ENCODE peak calls at places on chromosomes 4 and X, in ten cellular contexts. E, O, M, U, T, N, Y, Z, S and H are unnamed samples.

GRCh38 chrX:68433155-68433980 is at the start of gene OPHN1:
- DNase-seq in Z (peak; percentile 86), U (peak; percentile 80), E (peak; percentile 84), M (peak; percentile 69), O (no peak), S (peak; percentile 87), Y (peak; percentile 75), T (peak; percentile 62), N (peak; percentile 71), H (peak; percentile 70)

GRCh38 chrX:1444896-1445480 is 7.7 kb downstream of the ASMTL start:
- DNase-seq in N (no peak), U (no peak), E (no peak), T (no peak), M (no peak), O (no peak), S (no peak), Y (no peak), Z (peak; percentile 2), H (no peak)

GRCh38 chr4:74805601-74806000 is 11.3 kb upstream of the BTC start:
- DNase-seq in N (peak; percentile 87), E (peak; percentile 71), U (peak; percentile 64), T (no peak), O (no peak), M (peak; percentile 77), Z (no peak), S (peak; percentile 73), Y (peak; percentile 83), H (no peak)

GRCh38 chr4:173138636-173139035 is 30.0 kb upstream of the GALNT7 start:
- DNase-seq in N (no peak), T (no peak), Z (no peak), S (no peak), U (no peak), Y (no peak), E (no peak), M (no peak), O (no peak), H (no peak)

GRCh38 chrX:13093489-13094140 is 49.2 kb upstream of the FAM9C start:
- DNase-seq in T (no peak), O (no peak), E (no peak), U (no peak), N (no peak), S (no peak), Z (no peak), M (no peak), Y (no peak), H (no peak)

GRCh38 chr4:132991111-132991510 is 158.0 kb upstream of the PCDH10 start:
- DNase-seq in U (no peak), Y (no peak), S (no peak), O (no peak), Z (no peak), E (no peak), T (no peak), M (no peak), N (no peak), H (no peak)

GRCh38 chr4:89000844-89001360 is 56.1 kb downstream of the FAM13A start:
- DNase-seq in S (peak; percentile 70), E (peak; percentile 81), Y (peak; percentile 77), T (peak; percentile 28), O (peak; percentile 97), Z (no peak), U (peak; percentile 60), M (peak; percentile 83), N (peak; percentile 90), H (no peak)

GRCh38 chrX:108439961-108440696 is 491 bp downstream of the COL4A5 start:
- DNase-seq in S (peak; percentile 60), U (no peak), N (no peak), Y (peak; percentile 23), M (no peak), E (peak; percentile 30), O (no peak), T (no peak), Z (peak; percentile 54), H (no peak)

GRCh38 chrX:37796805-37797204 is 16.9 kb downstream of the CYBB start:
- DNase-seq in Y (no peak), S (no peak), N (no peak), U (no peak), T (no peak), Z (no peak), M (no peak), O (no peak), E (no peak), H (peak; percentile 57)

GRCh38 chr4:51960486-51960885 is 59.7 kb downstream of the LRRC66 start:
- DNase-seq in U (no peak), O (no peak), N (peak; percentile 30), Y (no peak), Z (no peak), S (no peak), M (no peak), E (peak; percentile 72), T (peak; percentile 82), H (no peak)

GRCh38 chrX:122552291-122552800 is 631.7 kb upstream of the GRIA3 start:
- DNase-seq in N (peak; percentile 38), T (no peak), Y (peak; percentile 11), U (no peak), Z (no peak), S (no peak), M (no peak), O (no peak), E (peak; percentile 41), H (no peak)

GRCh38 chr4:169024762-169025161 is 14.7 kb upstream of the CBR4 start:
- DNase-seq in Z (no peak), E (peak; percentile 60), O (peak; percentile 34), U (peak; percentile 43), M (peak; percentile 35), T (peak; percentile 25), S (peak; percentile 59), N (peak; percentile 64), Y (peak; percentile 63), H (no peak)

GRCh38 chrX:129787336-129788055 is 7.7 kb downstream of the SASH3 start:
- DNase-seq in E (no peak), S (no peak), M (no peak), Y (no peak), U (no peak), O (no peak), Z (peak; percentile 8), N (no peak), T (no peak), H (no peak)

GRCh38 chr4:147461161-147461560 is 19.7 kb upstream of the EDNRA start:
- DNase-seq in S (peak; percentile 75), T (no peak), M (no peak), Z (no peak), Y (peak; percentile 38), E (peak; percentile 88), N (peak; percentile 97), O (no peak), U (no peak), H (no peak)

GRCh38 chr4:126192506-126192905 is 877.8 kb downstream of the FAT4 start:
- DNase-seq in T (no peak), N (no peak), M (no peak), Z (no peak), Y (no peak), O (no peak), E (no peak), S (no peak), U (no peak), H (no peak)

GRCh38 chr4:94933799-94934198 is 176.0 kb downstream of the BMPR1B start:
- DNase-seq in Y (no peak), N (peak; percentile 76), S (no peak), T (no peak), O (no peak), M (peak; percentile 22), E (peak; percentile 68), U (peak; percentile 60), Z (no peak), H (no peak)

GRCh38 chr4:24912252-24913098 is at the start of gene CCDC149:
- DNase-seq in Y (peak; percentile 41), M (peak; percentile 25), T (peak; percentile 67), Z (peak; percentile 70), U (peak; percentile 72), O (peak; percentile 98), S (peak; percentile 68), E (peak; percentile 60), N (peak; percentile 49), H (no peak)

GRCh38 chrX:39261446-39262147 is 460.3 kb downstream of the MID1IP1 start:
- DNase-seq in Y (peak; percentile 68), U (peak; percentile 26), M (peak; percentile 27), Z (no peak), E (peak; percentile 67), S (peak; percentile 50), T (peak; percentile 13), O (peak; percentile 62), N (peak; percentile 85), H (no peak)

GRCh38 chrX:71366674-71367256 is 608 bp downstream of the TAF1 start:
- DNase-seq in Z (no peak), Y (no peak), M (peak; percentile 17), U (peak; percentile 23), O (peak; percentile 26), N (peak; percentile 1), E (peak; percentile 19), T (no peak), S (peak; percentile 39), H (no peak)

GRCh38 chr4:158769175-158769831 is 477 bp downstream of the FNIP2 start:
- DNase-seq in M (no peak), T (no peak), Z (peak; percentile 75), Y (peak; percentile 27), E (peak; percentile 43), O (no peak), N (peak; percentile 45), U (no peak), S (peak; percentile 55), H (peak; percentile 65)

GRCh38 chrX:13638826-13639225 is 14.1 kb upstream of the TCEANC start:
- DNase-seq in E (peak; percentile 15), Z (no peak), M (no peak), T (no peak), O (no peak), S (no peak), Y (no peak), U (peak; percentile 5), N (no peak), H (no peak)

GRCh38 chr4:8794491-8794890 is 77.1 kb downstream of the HMX1 start:
- DNase-seq in M (no peak), Z (no peak), U (no peak), S (no peak), O (no peak), N (no peak), T (no peak), Y (no peak), E (no peak), H (no peak)

GRCh38 chr4:1035510-1035909 is 24.1 kb downstream of the FGFRL1 start:
- DNase-seq in Y (no peak), T (no peak), S (no peak), M (no peak), O (no peak), E (no peak), U (no peak), Z (peak; percentile 81), N (no peak), H (peak; percentile 72)

GRCh38 chrX:48761674-48762471 is at the start of gene GLOD5:
- DNase-seq in O (peak; percentile 65), E (peak; percentile 80), N (peak; percentile 62), U (peak; percentile 39), Z (no peak), Y (peak; percentile 3), T (peak; percentile 52), M (no peak), S (peak; percentile 26), H (no peak)

GRCh38 chrX:154987940-154988339 is 34.6 kb downstream of the F8 start:
- DNase-seq in U (no peak), Z (no peak), N (no peak), Y (no peak), S (no peak), T (no peak), E (no peak), O (no peak), M (no peak), H (no peak)

GRCh38 chr4:103075435-103075893 is 1.1 kb downstream of the SLC9B2 start:
- DNase-seq in N (no peak), M (no peak), O (no peak), S (peak; percentile 44), E (peak; percentile 8), U (peak; percentile 31), Y (peak; percentile 34), T (peak; percentile 11), Z (no peak), H (no peak)

GRCh38 chr4:183918696-183919095 is 13.6 kb downstream of the STOX2 start:
- DNase-seq in Z (no peak), T (no peak), O (no peak), Y (no peak), S (no peak), U (no peak), M (no peak), E (no peak), N (no peak), H (no peak)